ENCODE peak calls at places on chromosomes 5 and 9, in four cellular contexts. G is GM12878; E is tibial artery; M is stimulated activated effector memory CD8-positive, alpha-beta T cell treated with anti-CD3 and anti-CD28 coated beads, Interleukin-12 subunit alpha, Interleukin-12 subunit beta, amount 100 ng/mL, for 72 hours. A is an unnamed sample.

GRCh38 chr5:134579284-134579771 is 53.3 kb downstream of the SAR1B start:
- DNase-seq in G (no peak), E (peak), M (no peak), A (no peak)

GRCh38 chr9:35406183-35406959 is 83.5 kb upstream of the RUSC2 start:
- DNase-seq in G (no peak), E (no peak), M (peak), A (no peak)

GRCh38 chr5:171961117-171961516 is 45.3 kb downstream of the FBXW11 start:
- DNase-seq in G (peak), E (no peak), M (no peak), A (peak)

GRCh38 chr9:110455860-110456259 is 118.2 kb upstream of the TXNDC8 start:
- DNase-seq in G (no peak), E (no peak), M (no peak), A (no peak)

GRCh38 chr9:130638278-130639118 is 25.9 kb upstream of the PRDM12 start:
- DNase-seq in G (no peak), E (peak), M (no peak), A (no peak)

GRCh38 chr9:93024646-93024910 is 33.9 kb upstream of the SUSD3 start:
- DNase-seq in G (no peak), E (no peak), M (no peak), A (no peak)

GRCh38 chr9:6759114-6759977 is 1.6 kb downstream of the KDM4C start:
- DNase-seq in G (peak), E (no peak), M (peak), A (peak)

GRCh38 chr5:71645030-71645429 is 57.9 kb downstream of the MCCC2 start:
- DNase-seq in G (no peak), E (no peak), M (no peak), A (no peak)

GRCh38 chr9:116423149-116423548 is 264.0 kb upstream of the TRIM32 start:
- DNase-seq in G (no peak), E (no peak), M (no peak), A (no peak)

GRCh38 chr5:15510816-15511215 is 10.8 kb downstream of the FBXL7 start:
- DNase-seq in G (no peak), E (no peak), M (no peak), A (no peak)

GRCh38 chr5:178389031-178389729 is 156.6 kb upstream of the PHYKPL start:
- DNase-seq in G (no peak), E (no peak), M (no peak), A (no peak)

GRCh38 chr9:36074870-36075532 is 38.3 kb downstream of the RECK start:
- DNase-seq in G (no peak), E (peak), M (no peak), A (no peak)

GRCh38 chr9:125758986-125759811 is 12.0 kb downstream of the PBX3 start:
- DNase-seq in G (no peak), E (no peak), M (no peak), A (no peak)

GRCh38 chr9:80061940-80062339 is 490.2 kb downstream of the TLE4 start:
- DNase-seq in G (no peak), E (peak), M (no peak), A (no peak)

A was measured in GM12864.